ENCODE peak calls at places on chromosomes 3 and 15, in nine cellular contexts. One of them, this sample, is unnamed.
A peak's percentile ranks its signal among the peaks of the same experiment; 100 is the strongest.

GRCh38 chr15:32881528-32881927 is 163.7 kb downstream of the GREM1 start:
- DNase-seq in esophagus squamous epithelium: no peak
- DNase-seq in glutamatergic neuron: no peak
- DNase-seq in NCI-H1694: no peak
- DNase-seq in myocyte: no peak
- DNase-seq in NK-92 treated with Interleukin-12 subunit alpha and Interleukin-12 subunit beta, amount 100 ng/mL, for 24 hours: no peak
- DNase-seq in non-pigmented ciliary epithelial cell: no peak
- DNase-seq in fibroblast of the conjunctiva: no peak
- DNase-seq in progenitor cell of endocrine pancreas: no peak
- DNase-seq in this sample: no peak

GRCh38 chr3:31091748-31092147 is 197.3 kb upstream of the GADL1 start:
- DNase-seq in NCI-H1694: no peak
- DNase-seq in progenitor cell of endocrine pancreas: no peak
- DNase-seq in NK-92 treated with Interleukin-12 subunit alpha and Interleukin-12 subunit beta, amount 100 ng/mL, for 24 hours: no peak
- DNase-seq in myocyte: no peak
- DNase-seq in glutamatergic neuron: no peak
- DNase-seq in fibroblast of the conjunctiva: no peak
- DNase-seq in non-pigmented ciliary epithelial cell: no peak
- DNase-seq in esophagus squamous epithelium: no peak
- DNase-seq in this sample: no peak

GRCh38 chr15:74869726-74870407 is 3.3 kb downstream of the SCAMP2 start:
- DNase-seq in NCI-H1694: no peak
- DNase-seq in fibroblast of the conjunctiva: no peak
- DNase-seq in NK-92 treated with Interleukin-12 subunit alpha and Interleukin-12 subunit beta, amount 100 ng/mL, for 24 hours: no peak
- DNase-seq in non-pigmented ciliary epithelial cell: no peak
- DNase-seq in myocyte: peak; percentile 84
- DNase-seq in esophagus squamous epithelium: peak; percentile 22
- DNase-seq in progenitor cell of endocrine pancreas: no peak
- DNase-seq in glutamatergic neuron: no peak
- DNase-seq in this sample: no peak

GRCh38 chr15:38532728-38533127 is 31.9 kb downstream of the RASGRP1 start:
- DNase-seq in esophagus squamous epithelium: no peak
- DNase-seq in myocyte: no peak
- DNase-seq in glutamatergic neuron: no peak
- DNase-seq in NK-92 treated with Interleukin-12 subunit alpha and Interleukin-12 subunit beta, amount 100 ng/mL, for 24 hours: no peak
- DNase-seq in progenitor cell of endocrine pancreas: no peak
- DNase-seq in NCI-H1694: no peak
- DNase-seq in fibroblast of the conjunctiva: no peak
- DNase-seq in non-pigmented ciliary epithelial cell: no peak
- DNase-seq in this sample: no peak

GRCh38 chr15:70127288-70127746 is 29.6 kb upstream of the TLE3 start:
- DNase-seq in NK-92 treated with Interleukin-12 subunit alpha and Interleukin-12 subunit beta, amount 100 ng/mL, for 24 hours: no peak
- DNase-seq in myocyte: peak; percentile 41
- DNase-seq in non-pigmented ciliary epithelial cell: no peak
- DNase-seq in fibroblast of the conjunctiva: no peak
- DNase-seq in progenitor cell of endocrine pancreas: no peak
- DNase-seq in glutamatergic neuron: no peak
- DNase-seq in esophagus squamous epithelium: no peak
- DNase-seq in NCI-H1694: no peak
- DNase-seq in this sample: no peak

GRCh38 chr15:67064607-67065530 is 533 bp upstream of the SMAD3 start:
- DNase-seq in fibroblast of the conjunctiva: no peak
- DNase-seq in NCI-H1694: no peak
- DNase-seq in myocyte: no peak
- DNase-seq in NK-92 treated with Interleukin-12 subunit alpha and Interleukin-12 subunit beta, amount 100 ng/mL, for 24 hours: no peak
- DNase-seq in esophagus squamous epithelium: no peak
- DNase-seq in progenitor cell of endocrine pancreas: peak; percentile 56
- DNase-seq in glutamatergic neuron: peak; percentile 51
- DNase-seq in non-pigmented ciliary epithelial cell: no peak
- DNase-seq in this sample: no peak

GRCh38 chr3:43032217-43032545 is 53.1 kb downstream of the GASK1A start:
- DNase-seq in myocyte: no peak
- DNase-seq in non-pigmented ciliary epithelial cell: no peak
- DNase-seq in NCI-H1694: no peak
- DNase-seq in NK-92 treated with Interleukin-12 subunit alpha and Interleukin-12 subunit beta, amount 100 ng/mL, for 24 hours: no peak
- DNase-seq in fibroblast of the conjunctiva: no peak
- DNase-seq in glutamatergic neuron: no peak
- DNase-seq in progenitor cell of endocrine pancreas: no peak
- DNase-seq in esophagus squamous epithelium: no peak
- DNase-seq in this sample: no peak

GRCh38 chr15:63288778-63289378 is 11.5 kb downstream of the APH1B start:
- DNase-seq in glutamatergic neuron: no peak
- DNase-seq in myocyte: peak; percentile 67
- DNase-seq in NCI-H1694: peak; percentile 48
- DNase-seq in NK-92 treated with Interleukin-12 subunit alpha and Interleukin-12 subunit beta, amount 100 ng/mL, for 24 hours: no peak
- DNase-seq in fibroblast of the conjunctiva: peak; percentile 47
- DNase-seq in non-pigmented ciliary epithelial cell: no peak
- DNase-seq in esophagus squamous epithelium: no peak
- DNase-seq in progenitor cell of endocrine pancreas: no peak
- DNase-seq in this sample: no peak

GRCh38 chr3:63519426-63519825 is 133.0 kb upstream of the SNTN start:
- DNase-seq in non-pigmented ciliary epithelial cell: no peak
- DNase-seq in progenitor cell of endocrine pancreas: no peak
- DNase-seq in myocyte: peak; percentile 15
- DNase-seq in glutamatergic neuron: no peak
- DNase-seq in NCI-H1694: no peak
- DNase-seq in NK-92 treated with Interleukin-12 subunit alpha and Interleukin-12 subunit beta, amount 100 ng/mL, for 24 hours: no peak
- DNase-seq in esophagus squamous epithelium: no peak
- DNase-seq in fibroblast of the conjunctiva: no peak
- DNase-seq in this sample: no peak

GRCh38 chr3:155809181-155809580 is 3.1 kb upstream of the C3orf33 start:
- DNase-seq in myocyte: no peak
- DNase-seq in NCI-H1694: no peak
- DNase-seq in NK-92 treated with Interleukin-12 subunit alpha and Interleukin-12 subunit beta, amount 100 ng/mL, for 24 hours: no peak
- DNase-seq in esophagus squamous epithelium: no peak
- DNase-seq in glutamatergic neuron: no peak
- DNase-seq in fibroblast of the conjunctiva: no peak
- DNase-seq in non-pigmented ciliary epithelial cell: no peak
- DNase-seq in progenitor cell of endocrine pancreas: no peak
- DNase-seq in this sample: no peak

GRCh38 chr15:69783211-69783610 is 314.5 kb downstream of the TLE3 start:
- DNase-seq in progenitor cell of endocrine pancreas: no peak
- DNase-seq in esophagus squamous epithelium: no peak
- DNase-seq in glutamatergic neuron: no peak
- DNase-seq in NCI-H1694: peak; percentile 64
- DNase-seq in myocyte: no peak
- DNase-seq in fibroblast of the conjunctiva: no peak
- DNase-seq in NK-92 treated with Interleukin-12 subunit alpha and Interleukin-12 subunit beta, amount 100 ng/mL, for 24 hours: no peak
- DNase-seq in non-pigmented ciliary epithelial cell: no peak
- DNase-seq in this sample: no peak

GRCh38 chr3:104460477-104461406 is 906.0 kb upstream of the ALCAM start:
- DNase-seq in NCI-H1694: no peak
- DNase-seq in progenitor cell of endocrine pancreas: no peak
- DNase-seq in non-pigmented ciliary epithelial cell: peak; percentile 40
- DNase-seq in NK-92 treated with Interleukin-12 subunit alpha and Interleukin-12 subunit beta, amount 100 ng/mL, for 24 hours: no peak
- DNase-seq in glutamatergic neuron: no peak
- DNase-seq in esophagus squamous epithelium: no peak
- DNase-seq in myocyte: peak; percentile 47
- DNase-seq in fibroblast of the conjunctiva: no peak
- DNase-seq in this sample: peak; percentile 49

GRCh38 chr3:55588120-55588765 is 101.1 kb upstream of the WNT5A start:
- DNase-seq in myocyte: no peak
- DNase-seq in progenitor cell of endocrine pancreas: no peak
- DNase-seq in glutamatergic neuron: no peak
- DNase-seq in NK-92 treated with Interleukin-12 subunit alpha and Interleukin-12 subunit beta, amount 100 ng/mL, for 24 hours: no peak
- DNase-seq in non-pigmented ciliary epithelial cell: no peak
- DNase-seq in NCI-H1694: no peak
- DNase-seq in fibroblast of the conjunctiva: no peak
- DNase-seq in esophagus squamous epithelium: no peak
- DNase-seq in this sample: no peak

GRCh38 chr3:173584834-173585831 is 187.6 kb downstream of the NLGN1 start:
- DNase-seq in non-pigmented ciliary epithelial cell: no peak
- DNase-seq in myocyte: peak; percentile 8
- DNase-seq in NK-92 treated with Interleukin-12 subunit alpha and Interleukin-12 subunit beta, amount 100 ng/mL, for 24 hours: no peak
- DNase-seq in NCI-H1694: peak; percentile 73
- DNase-seq in glutamatergic neuron: peak; percentile 65
- DNase-seq in fibroblast of the conjunctiva: peak; percentile 20
- DNase-seq in esophagus squamous epithelium: no peak
- DNase-seq in progenitor cell of endocrine pancreas: peak; percentile 20
- DNase-seq in this sample: no peak

GRCh38 chr3:196339493-196340254 is 1.5 kb upstream of the TM4SF19 start:
- DNase-seq in NK-92 treated with Interleukin-12 subunit alpha and Interleukin-12 subunit beta, amount 100 ng/mL, for 24 hours: peak; percentile 42
- DNase-seq in non-pigmented ciliary epithelial cell: no peak
- DNase-seq in glutamatergic neuron: no peak
- DNase-seq in myocyte: peak; percentile 21
- DNase-seq in esophagus squamous epithelium: no peak
- DNase-seq in fibroblast of the conjunctiva: peak; percentile 43
- DNase-seq in progenitor cell of endocrine pancreas: no peak
- DNase-seq in NCI-H1694: no peak
- DNase-seq in this sample: no peak

GRCh38 chr3:116517308-116517707 is 72.0 kb upstream of the LSAMP start:
- DNase-seq in progenitor cell of endocrine pancreas: no peak
- DNase-seq in non-pigmented ciliary epithelial cell: no peak
- DNase-seq in NCI-H1694: no peak
- DNase-seq in fibroblast of the conjunctiva: no peak
- DNase-seq in esophagus squamous epithelium: no peak
- DNase-seq in myocyte: no peak
- DNase-seq in NK-92 treated with Interleukin-12 subunit alpha and Interleukin-12 subunit beta, amount 100 ng/mL, for 24 hours: no peak
- DNase-seq in glutamatergic neuron: no peak
- DNase-seq in this sample: no peak

GRCh38 chr15:76752549-76752948 is 152.6 kb downstream of the SCAPER start:
- DNase-seq in glutamatergic neuron: no peak
- DNase-seq in NK-92 treated with Interleukin-12 subunit alpha and Interleukin-12 subunit beta, amount 100 ng/mL, for 24 hours: no peak
- DNase-seq in NCI-H1694: no peak
- DNase-seq in fibroblast of the conjunctiva: no peak
- DNase-seq in myocyte: no peak
- DNase-seq in esophagus squamous epithelium: no peak
- DNase-seq in progenitor cell of endocrine pancreas: no peak
- DNase-seq in non-pigmented ciliary epithelial cell: no peak
- DNase-seq in this sample: no peak

GRCh38 chr3:125072310-125072709 is 16.5 kb upstream of the HEG1 start:
- DNase-seq in NCI-H1694: peak; percentile 78
- DNase-seq in glutamatergic neuron: no peak
- DNase-seq in progenitor cell of endocrine pancreas: no peak
- DNase-seq in NK-92 treated with Interleukin-12 subunit alpha and Interleukin-12 subunit beta, amount 100 ng/mL, for 24 hours: no peak
- DNase-seq in non-pigmented ciliary epithelial cell: no peak
- DNase-seq in myocyte: peak; percentile 87
- DNase-seq in esophagus squamous epithelium: no peak
- DNase-seq in fibroblast of the conjunctiva: no peak
- DNase-seq in this sample: peak; percentile 78

GRCh38 chr3:72756900-72757299 is 91.3 kb downstream of the SHQ1 start:
- DNase-seq in fibroblast of the conjunctiva: no peak
- DNase-seq in non-pigmented ciliary epithelial cell: no peak
- DNase-seq in glutamatergic neuron: no peak
- DNase-seq in esophagus squamous epithelium: no peak
- DNase-seq in NCI-H1694: no peak
- DNase-seq in progenitor cell of endocrine pancreas: no peak
- DNase-seq in NK-92 treated with Interleukin-12 subunit alpha and Interleukin-12 subunit beta, amount 100 ng/mL, for 24 hours: no peak
- DNase-seq in myocyte: no peak
- DNase-seq in this sample: no peak

GRCh38 chr15:70492240-70493177 is 270.8 kb downstream of the UACA start:
- DNase-seq in glutamatergic neuron: no peak
- DNase-seq in esophagus squamous epithelium: peak; percentile 39
- DNase-seq in fibroblast of the conjunctiva: peak; percentile 24
- DNase-seq in non-pigmented ciliary epithelial cell: peak; percentile 82
- DNase-seq in NCI-H1694: no peak
- DNase-seq in myocyte: peak; percentile 98
- DNase-seq in NK-92 treated with Interleukin-12 subunit alpha and Interleukin-12 subunit beta, amount 100 ng/mL, for 24 hours: peak; percentile 91
- DNase-seq in progenitor cell of endocrine pancreas: no peak
- DNase-seq in this sample: peak; percentile 65

GRCh38 chr15:23447107-23447500 is at the start of gene GOLGA6L2:
- DNase-seq in NK-92 treated with Interleukin-12 subunit alpha and Interleukin-12 subunit beta, amount 100 ng/mL, for 24 hours: no peak
- DNase-seq in NCI-H1694: no peak
- DNase-seq in fibroblast of the conjunctiva: no peak
- DNase-seq in glutamatergic neuron: no peak
- DNase-seq in esophagus squamous epithelium: no peak
- DNase-seq in non-pigmented ciliary epithelial cell: no peak
- DNase-seq in myocyte: no peak
- DNase-seq in progenitor cell of endocrine pancreas: no peak
- DNase-seq in this sample: no peak

GRCh38 chr3:140629351-140630137 is 48.3 kb upstream of the TRIM42 start:
- DNase-seq in NK-92 treated with Interleukin-12 subunit alpha and Interleukin-12 subunit beta, amount 100 ng/mL, for 24 hours: no peak
- DNase-seq in fibroblast of the conjunctiva: peak; percentile 93
- DNase-seq in esophagus squamous epithelium: no peak
- DNase-seq in glutamatergic neuron: no peak
- DNase-seq in NCI-H1694: no peak
- DNase-seq in non-pigmented ciliary epithelial cell: peak; percentile 97
- DNase-seq in myocyte: peak; percentile 80
- DNase-seq in progenitor cell of endocrine pancreas: no peak
- DNase-seq in this sample: peak; percentile 10

GRCh38 chr15:39622660-39623549 is 42.0 kb downstream of the THBS1 start:
- DNase-seq in glutamatergic neuron: no peak
- DNase-seq in non-pigmented ciliary epithelial cell: no peak
- DNase-seq in NK-92 treated with Interleukin-12 subunit alpha and Interleukin-12 subunit beta, amount 100 ng/mL, for 24 hours: no peak
- DNase-seq in NCI-H1694: no peak
- DNase-seq in myocyte: no peak
- DNase-seq in fibroblast of the conjunctiva: no peak
- DNase-seq in progenitor cell of endocrine pancreas: no peak
- DNase-seq in esophagus squamous epithelium: no peak
- DNase-seq in this sample: no peak

GRCh38 chr3:187989458-187990153 is 164.4 kb upstream of the LPP start:
- DNase-seq in fibroblast of the conjunctiva: no peak
- DNase-seq in non-pigmented ciliary epithelial cell: no peak
- DNase-seq in glutamatergic neuron: no peak
- DNase-seq in progenitor cell of endocrine pancreas: no peak
- DNase-seq in NK-92 treated with Interleukin-12 subunit alpha and Interleukin-12 subunit beta, amount 100 ng/mL, for 24 hours: no peak
- DNase-seq in myocyte: no peak
- DNase-seq in NCI-H1694: no peak
- DNase-seq in esophagus squamous epithelium: no peak
- DNase-seq in this sample: no peak

GRCh38 chr3:37779289-37780152 is 82.2 kb upstream of the CTDSPL start:
- DNase-seq in fibroblast of the conjunctiva: peak; percentile 82
- DNase-seq in glutamatergic neuron: no peak
- DNase-seq in NCI-H1694: peak; percentile 41
- DNase-seq in myocyte: peak; percentile 81
- DNase-seq in progenitor cell of endocrine pancreas: peak; percentile 22
- DNase-seq in esophagus squamous epithelium: no peak
- DNase-seq in non-pigmented ciliary epithelial cell: peak; percentile 60
- DNase-seq in NK-92 treated with Interleukin-12 subunit alpha and Interleukin-12 subunit beta, amount 100 ng/mL, for 24 hours: peak; percentile 1
- DNase-seq in this sample: peak; percentile 28

GRCh38 chr15:41928637-41929620 is 35.1 kb upstream of the SPTBN5 start:
- DNase-seq in fibroblast of the conjunctiva: no peak
- DNase-seq in progenitor cell of endocrine pancreas: no peak
- DNase-seq in myocyte: no peak
- DNase-seq in NK-92 treated with Interleukin-12 subunit alpha and Interleukin-12 subunit beta, amount 100 ng/mL, for 24 hours: no peak
- DNase-seq in NCI-H1694: peak; percentile 71
- DNase-seq in glutamatergic neuron: no peak
- DNase-seq in esophagus squamous epithelium: no peak
- DNase-seq in non-pigmented ciliary epithelial cell: no peak
- DNase-seq in this sample: no peak

GRCh38 chr15:43185161-43186002 is at the start of gene CCNDBP1:
- DNase-seq in NK-92 treated with Interleukin-12 subunit alpha and Interleukin-12 subunit beta, amount 100 ng/mL, for 24 hours: peak; percentile 99
- DNase-seq in esophagus squamous epithelium: peak; percentile 86
- DNase-seq in glutamatergic neuron: peak; percentile 99
- DNase-seq in myocyte: peak; percentile 92
- DNase-seq in fibroblast of the conjunctiva: peak; percentile 54
- DNase-seq in NCI-H1694: peak; percentile 50
- DNase-seq in progenitor cell of endocrine pancreas: peak; percentile 86
- DNase-seq in non-pigmented ciliary epithelial cell: no peak
- DNase-seq in this sample: no peak

GRCh38 chr3:194104041-194104751 is 31.8 kb upstream of the HES1 start:
- DNase-seq in myocyte: no peak
- DNase-seq in progenitor cell of endocrine pancreas: no peak
- DNase-seq in esophagus squamous epithelium: no peak
- DNase-seq in non-pigmented ciliary epithelial cell: no peak
- DNase-seq in glutamatergic neuron: no peak
- DNase-seq in NK-92 treated with Interleukin-12 subunit alpha and Interleukin-12 subunit beta, amount 100 ng/mL, for 24 hours: no peak
- DNase-seq in fibroblast of the conjunctiva: no peak
- DNase-seq in NCI-H1694: no peak
- DNase-seq in this sample: no peak